ENCODE peak calls at places on chromosome 18, in six cellular contexts. N is A549, Z is GM12878, T is HepG2, U is IMR-90, G is K562. E is an unnamed sample.
A peak's percentile ranks its signal among the peaks of the same experiment; 100 is the strongest.

GRCh38 chr18:3995476-3996102 is 459.5 kb downstream of the DLGAP1 start:
- DNase-seq in N (peak; percentile 79), U (peak; percentile 82), T (peak; percentile 56), G (peak; percentile 84), Z (peak; percentile 38), E (peak; percentile 27)

GRCh38 chr18:7116832-7117389 is 686 bp downstream of the LAMA1 start:
- DNase-seq in T (no peak), U (no peak), N (no peak), Z (no peak), G (no peak), E (peak; percentile 73)

GRCh38 chr18:31232000-31232399 is 69.3 kb upstream of the DSC1 start:
- DNase-seq in Z (no peak), N (no peak), G (no peak), T (no peak), U (no peak), E (no peak)

GRCh38 chr18:7000484-7001096 is 117.0 kb downstream of the LAMA1 start:
- DNase-seq in Z (no peak), N (no peak), T (peak; percentile 21), G (peak; percentile 15), U (peak; percentile 19), E (peak; percentile 59)

GRCh38 chr18:63440219-63440618 is 17.9 kb upstream of the VPS4B start:
- DNase-seq in T (no peak), G (no peak), Z (no peak), N (no peak), U (peak; percentile 11), E (no peak)

GRCh38 chr18:49814147-49814499 is 790 bp upstream of the ACAA2 start:
- DNase-seq in T (peak; percentile 23), N (peak; percentile 20), G (peak; percentile 69), Z (no peak), U (peak; percentile 69), E (peak; percentile 78)

GRCh38 chr18:2459886-2460285 is 111.4 kb downstream of the METTL4 start:
- DNase-seq in Z (no peak), U (peak; percentile 5), N (no peak), G (no peak), T (no peak), E (no peak)

GRCh38 chr18:48975817-48976649 is 25.3 kb upstream of the SMAD7 start:
- DNase-seq in G (peak; percentile 56), N (peak; percentile 62), T (no peak), U (peak; percentile 57), Z (no peak), E (peak; percentile 98)

GRCh38 chr18:71115261-71115660 is 826.4 kb downstream of the SOCS6 start:
- DNase-seq in N (no peak), U (no peak), T (no peak), Z (no peak), G (no peak), E (no peak)

GRCh38 chr18:6855767-6856166 is 126.3 kb downstream of the ARHGAP28 start:
- DNase-seq in G (no peak), N (no peak), T (no peak), Z (no peak), U (no peak), E (no peak)

GRCh38 chr18:37710731-37711130 is 145.1 kb upstream of the CELF4 start:
- DNase-seq in G (no peak), T (no peak), Z (no peak), N (no peak), U (no peak), E (no peak)

GRCh38 chr18:50298443-50299284 is 11.2 kb upstream of the CXXC1 start:
- DNase-seq in T (no peak), Z (no peak), U (no peak), G (no peak), N (no peak), E (no peak)

GRCh38 chr18:23812566-23813440 is 123.5 kb downstream of the LAMA3 start:
- DNase-seq in U (peak; percentile 19), G (peak; percentile 24), Z (no peak), T (no peak), N (peak; percentile 8), E (peak; percentile 34)

GRCh38 chr18:31199190-31199769 is 36.6 kb upstream of the DSC1 start:
- DNase-seq in T (no peak), U (no peak), N (peak; percentile 50), Z (no peak), G (no peak), E (no peak)

GRCh38 chr18:78801011-78801410 is 178.6 kb upstream of the SALL3 start:
- DNase-seq in G (no peak), T (no peak), N (no peak), U (no peak), Z (no peak), E (no peak)

GRCh38 chr18:45664824-45665763 is 49.8 kb downstream of the SLC14A2 start:
- DNase-seq in N (peak; percentile 46), Z (no peak), T (peak; percentile 28), U (peak; percentile 68), G (peak; percentile 66), E (peak; percentile 71)

GRCh38 chr18:55407191-55407590 is 180.8 kb downstream of the TCF4 start:
- DNase-seq in G (no peak), T (no peak), Z (no peak), U (no peak), N (no peak), E (no peak)

GRCh38 chr18:13241893-13242175 is 23.3 kb downstream of the LDLRAD4 start:
- DNase-seq in T (no peak), U (no peak), G (no peak), N (no peak), Z (no peak), E (no peak)
- TF ChIP-seq SMC3 in T (no peak), U (no peak), G (no peak), N (no peak), Z (no peak), E (no peak)

DNA sequence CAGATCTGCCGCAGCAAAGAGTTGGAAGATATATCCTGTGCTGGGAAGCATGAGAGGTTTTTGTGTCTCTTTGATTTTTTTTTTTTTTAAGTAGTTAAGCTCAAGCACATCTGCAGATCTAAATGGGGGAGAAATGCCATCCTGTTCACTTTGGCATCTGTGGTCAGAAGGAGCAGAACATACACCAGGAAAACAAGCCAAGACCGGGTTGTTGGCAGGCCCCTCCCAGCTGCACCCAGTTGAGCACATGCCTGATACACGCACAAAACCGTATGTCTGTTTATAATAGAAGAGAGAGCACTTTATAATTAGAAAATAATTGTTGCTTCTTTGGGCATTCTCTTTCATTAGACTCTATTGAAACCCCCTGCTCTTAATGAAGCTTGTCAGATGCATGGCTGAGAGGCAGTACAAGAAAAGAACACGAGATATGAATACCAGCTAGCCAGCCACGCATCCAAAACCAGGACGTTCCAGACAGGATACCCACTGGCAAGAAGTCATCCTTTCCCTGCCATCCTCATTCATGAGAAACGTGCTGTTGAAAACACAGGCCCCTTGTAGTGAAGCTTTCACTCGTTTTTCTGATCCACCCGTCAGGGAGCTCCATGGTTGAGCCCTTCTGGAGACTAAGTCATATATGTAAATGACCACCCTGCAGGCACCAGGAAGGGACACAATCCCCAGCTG is 152.2 kb downstream of the ALPK2 start:
- DNase-seq in N (no peak), G (no peak), Z (no peak), U (no peak), T (no peak), E (no peak)
- TF ChIP-seq SMC3 in N (no peak), G (no peak), Z (no peak), U (no peak), T (no peak), E (no peak)

DNA sequence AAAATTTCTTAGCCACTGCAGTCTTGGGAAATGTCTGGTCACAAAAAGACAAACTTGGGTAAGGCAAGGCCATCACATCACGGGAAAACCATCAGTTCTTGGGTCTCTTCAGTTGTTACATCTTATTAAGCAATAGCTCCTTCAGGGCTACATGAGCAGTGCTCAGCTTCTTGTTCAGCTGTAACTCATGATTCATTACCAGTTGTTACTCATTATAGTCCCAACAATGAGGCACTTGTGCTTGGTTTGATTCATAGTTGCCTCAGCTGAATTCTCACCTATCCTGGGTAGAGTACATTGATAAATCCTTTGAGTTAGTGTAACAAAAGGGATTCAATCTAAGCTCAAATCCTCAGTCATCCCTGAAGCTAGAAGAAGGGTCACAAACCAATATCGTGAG is 102.4 kb upstream of the DCC start:
- DNase-seq in T (no peak), Z (no peak), G (no peak), U (peak; percentile 0), N (no peak), E (no peak)
- TF ChIP-seq SMC3 in T (no peak), Z (no peak), G (no peak), U (no peak), N (no peak), E (no peak)

GRCh38 chr18:57004366-57005121 is 142.3 kb upstream of the BOD1L2 start:
- DNase-seq in N (peak; percentile 20), Z (peak; percentile 63), G (no peak), T (peak; percentile 27), U (peak; percentile 76), E (no peak)

GRCh38 chr18:57003342-57003741 is 143.5 kb upstream of the BOD1L2 start:
- DNase-seq in T (no peak), U (no peak), G (no peak), Z (no peak), N (no peak), E (no peak)

GRCh38 chr18:56997200-56997599 is 149.7 kb upstream of the BOD1L2 start:
- DNase-seq in Z (no peak), G (no peak), N (no peak), U (no peak), T (no peak), E (no peak)

GRCh38 chr18:56999823-57000222 is 147.1 kb upstream of the BOD1L2 start:
- DNase-seq in U (no peak), G (no peak), T (no peak), N (no peak), Z (no peak), E (no peak)

DNA sequence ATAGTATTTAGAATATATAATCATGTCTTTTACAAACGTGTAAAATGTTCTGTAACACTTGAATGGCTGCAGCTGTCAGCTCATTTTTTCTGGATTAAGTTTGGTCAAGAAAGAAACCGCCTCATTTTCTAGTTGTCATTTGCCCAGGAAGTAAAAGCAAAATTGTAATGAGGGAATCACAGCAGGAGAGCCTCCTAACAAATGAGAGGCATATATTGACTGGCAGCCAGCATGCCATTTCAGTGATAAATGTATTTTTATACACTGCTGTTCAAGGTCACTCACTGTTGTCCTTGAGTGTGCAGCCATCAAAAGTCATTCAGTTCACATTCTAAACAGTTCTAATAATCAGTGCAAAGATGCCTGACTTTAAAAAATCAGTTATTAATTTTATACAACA is 144.3 kb upstream of the BOD1L2 start:
- DNase-seq in T (peak; percentile 15), U (no peak), G (no peak), Z (no peak), N (no peak), E (no peak)
- TF ChIP-seq SMC3 in T (no peak), U (no peak), G (no peak), Z (no peak), N (no peak), E (no peak)

GRCh38 chr18:47263828-47264314 is 12.4 kb upstream of the SKOR2 start:
- DNase-seq in U (no peak), G (no peak), Z (no peak), T (no peak), N (no peak), E (peak; percentile 49)

GRCh38 chr18:47265197-47265596 is 13.7 kb upstream of the SKOR2 start:
- DNase-seq in T (no peak), U (peak; percentile 1), Z (no peak), G (no peak), N (no peak), E (no peak)

GRCh38 chr18:47261902-47262301 is 10.4 kb upstream of the SKOR2 start:
- DNase-seq in T (no peak), Z (no peak), N (no peak), G (no peak), U (no peak), E (no peak)

GRCh38 chr18:47262397-47263196 is 11.1 kb upstream of the SKOR2 start:
- DNase-seq in G (no peak), U (no peak), Z (no peak), T (no peak), N (no peak), E (no peak)

GRCh38 chr18:47263197-47263827 is 11.9 kb upstream of the SKOR2 start:
- DNase-seq in Z (no peak), G (peak; percentile 12), N (no peak), U (no peak), T (no peak), E (peak; percentile 77)
- TF ChIP-seq SMC3 in Z (no peak), G (no peak), N (no peak), U (no peak), T (no peak), E (no peak)